ENCODE peak calls at places on chromosomes 16 and 17, in six cellular contexts. One of them, this sample, is unnamed.

GRCh38 chr17:2240541-2240940 is 63.0 kb downstream of the SMG6 start:
- DNase-seq in K562: no peak
- DNase-seq in mucosa of descending colon: no peak
- DNase-seq in activated CD4-positive, alpha-beta T cell treated with anti-CD3 and anti-CD28 coated beads, Interleukin-2, amount 50 U/mL, for 1 hour: no peak
- DNase-seq in stimulated activated CD4-positive, alpha-beta T cell treated with anti-CD3 and anti-CD28 coated beads, Interleukin-2, amount 100 ng/mL, for 24 hours: no peak
- DNase-seq in left cardiac atrium: no peak
- DNase-seq in this sample: no peak

GRCh38 chr16:48887646-48888045 is 277.7 kb upstream of the N4BP1 start:
- DNase-seq in mucosa of descending colon: no peak
- DNase-seq in K562: no peak
- DNase-seq in left cardiac atrium: no peak
- DNase-seq in activated CD4-positive, alpha-beta T cell treated with anti-CD3 and anti-CD28 coated beads, Interleukin-2, amount 50 U/mL, for 1 hour: no peak
- DNase-seq in stimulated activated CD4-positive, alpha-beta T cell treated with anti-CD3 and anti-CD28 coated beads, Interleukin-2, amount 100 ng/mL, for 24 hours: no peak
- DNase-seq in this sample: no peak

GRCh38 chr17:21019976-21020575 is 22.7 kb downstream of the USP22 start:
- DNase-seq in stimulated activated CD4-positive, alpha-beta T cell treated with anti-CD3 and anti-CD28 coated beads, Interleukin-2, amount 100 ng/mL, for 24 hours: peak; percentile 46
- DNase-seq in left cardiac atrium: no peak
- DNase-seq in K562: no peak
- DNase-seq in mucosa of descending colon: peak; percentile 52
- DNase-seq in activated CD4-positive, alpha-beta T cell treated with anti-CD3 and anti-CD28 coated beads, Interleukin-2, amount 50 U/mL, for 1 hour: peak; percentile 49
- DNase-seq in this sample: peak; percentile 61

GRCh38 chr17:83117594-83117993 is 38.2 kb downstream of the METRNL start:
- DNase-seq in stimulated activated CD4-positive, alpha-beta T cell treated with anti-CD3 and anti-CD28 coated beads, Interleukin-2, amount 100 ng/mL, for 24 hours: no peak
- DNase-seq in mucosa of descending colon: no peak
- DNase-seq in left cardiac atrium: no peak
- DNase-seq in activated CD4-positive, alpha-beta T cell treated with anti-CD3 and anti-CD28 coated beads, Interleukin-2, amount 50 U/mL, for 1 hour: no peak
- DNase-seq in K562: no peak
- DNase-seq in this sample: no peak

GRCh38 chr17:79905832-79906231 is 66.6 kb upstream of the CBX4 start:
- DNase-seq in left cardiac atrium: no peak
- DNase-seq in activated CD4-positive, alpha-beta T cell treated with anti-CD3 and anti-CD28 coated beads, Interleukin-2, amount 50 U/mL, for 1 hour: no peak
- DNase-seq in K562: peak; percentile 57
- DNase-seq in stimulated activated CD4-positive, alpha-beta T cell treated with anti-CD3 and anti-CD28 coated beads, Interleukin-2, amount 100 ng/mL, for 24 hours: no peak
- DNase-seq in mucosa of descending colon: no peak
- DNase-seq in this sample: no peak

GRCh38 chr16:22652463-22652845 is 141.8 kb downstream of the NPIPB5 start:
- DNase-seq in stimulated activated CD4-positive, alpha-beta T cell treated with anti-CD3 and anti-CD28 coated beads, Interleukin-2, amount 100 ng/mL, for 24 hours: no peak
- DNase-seq in mucosa of descending colon: no peak
- DNase-seq in left cardiac atrium: no peak
- DNase-seq in activated CD4-positive, alpha-beta T cell treated with anti-CD3 and anti-CD28 coated beads, Interleukin-2, amount 50 U/mL, for 1 hour: no peak
- DNase-seq in K562: no peak
- DNase-seq in this sample: no peak

GRCh38 chr16:88910284-88911147 is 44.1 kb upstream of the PABPN1L start:
- DNase-seq in mucosa of descending colon: no peak
- DNase-seq in activated CD4-positive, alpha-beta T cell treated with anti-CD3 and anti-CD28 coated beads, Interleukin-2, amount 50 U/mL, for 1 hour: no peak
- DNase-seq in stimulated activated CD4-positive, alpha-beta T cell treated with anti-CD3 and anti-CD28 coated beads, Interleukin-2, amount 100 ng/mL, for 24 hours: no peak
- DNase-seq in K562: no peak
- DNase-seq in left cardiac atrium: no peak
- DNase-seq in this sample: no peak

GRCh38 chr17:40253565-40253964 is 34.1 kb upstream of the CDC6 start:
- DNase-seq in stimulated activated CD4-positive, alpha-beta T cell treated with anti-CD3 and anti-CD28 coated beads, Interleukin-2, amount 100 ng/mL, for 24 hours: no peak
- DNase-seq in left cardiac atrium: no peak
- DNase-seq in mucosa of descending colon: no peak
- DNase-seq in K562: no peak
- DNase-seq in activated CD4-positive, alpha-beta T cell treated with anti-CD3 and anti-CD28 coated beads, Interleukin-2, amount 50 U/mL, for 1 hour: no peak
- DNase-seq in this sample: no peak

GRCh38 chr16:19210968-19211367 is 42.9 kb downstream of the SYT17 start:
- DNase-seq in activated CD4-positive, alpha-beta T cell treated with anti-CD3 and anti-CD28 coated beads, Interleukin-2, amount 50 U/mL, for 1 hour: no peak
- DNase-seq in left cardiac atrium: no peak
- DNase-seq in mucosa of descending colon: no peak
- DNase-seq in stimulated activated CD4-positive, alpha-beta T cell treated with anti-CD3 and anti-CD28 coated beads, Interleukin-2, amount 100 ng/mL, for 24 hours: no peak
- DNase-seq in K562: no peak
- DNase-seq in this sample: no peak

GRCh38 chr16:85029413-85029794 is 1.8 kb downstream of the KIAA0513 start:
- DNase-seq in K562: peak; percentile 75
- DNase-seq in left cardiac atrium: no peak
- DNase-seq in activated CD4-positive, alpha-beta T cell treated with anti-CD3 and anti-CD28 coated beads, Interleukin-2, amount 50 U/mL, for 1 hour: peak; percentile 52
- DNase-seq in stimulated activated CD4-positive, alpha-beta T cell treated with anti-CD3 and anti-CD28 coated beads, Interleukin-2, amount 100 ng/mL, for 24 hours: peak; percentile 51
- DNase-seq in mucosa of descending colon: peak; percentile 41
- DNase-seq in this sample: peak; percentile 67

GRCh38 chr16:11297492-11298142 is 16.5 kb upstream of the PRM1 start:
- DNase-seq in activated CD4-positive, alpha-beta T cell treated with anti-CD3 and anti-CD28 coated beads, Interleukin-2, amount 50 U/mL, for 1 hour: peak; percentile 55
- DNase-seq in left cardiac atrium: peak; percentile 49
- DNase-seq in mucosa of descending colon: peak; percentile 60
- DNase-seq in K562: peak; percentile 71
- DNase-seq in stimulated activated CD4-positive, alpha-beta T cell treated with anti-CD3 and anti-CD28 coated beads, Interleukin-2, amount 100 ng/mL, for 24 hours: peak; percentile 68
- DNase-seq in this sample: peak; percentile 79

GRCh38 chr16:19299565-19299964 is 14.0 kb downstream of the CLEC19A start:
- DNase-seq in mucosa of descending colon: no peak
- DNase-seq in stimulated activated CD4-positive, alpha-beta T cell treated with anti-CD3 and anti-CD28 coated beads, Interleukin-2, amount 100 ng/mL, for 24 hours: no peak
- DNase-seq in left cardiac atrium: no peak
- DNase-seq in activated CD4-positive, alpha-beta T cell treated with anti-CD3 and anti-CD28 coated beads, Interleukin-2, amount 50 U/mL, for 1 hour: no peak
- DNase-seq in K562: no peak
- DNase-seq in this sample: no peak

GRCh38 chr17:46943511-46944393 is 20.8 kb downstream of the GOSR2 start:
- DNase-seq in activated CD4-positive, alpha-beta T cell treated with anti-CD3 and anti-CD28 coated beads, Interleukin-2, amount 50 U/mL, for 1 hour: no peak
- DNase-seq in mucosa of descending colon: no peak
- DNase-seq in left cardiac atrium: no peak
- DNase-seq in stimulated activated CD4-positive, alpha-beta T cell treated with anti-CD3 and anti-CD28 coated beads, Interleukin-2, amount 100 ng/mL, for 24 hours: peak; percentile 22
- DNase-seq in K562: peak; percentile 45
- DNase-seq in this sample: no peak

GRCh38 chr16:30602595-30603277 is 7.5 kb downstream of the ZNF689 start:
- DNase-seq in mucosa of descending colon: no peak
- DNase-seq in K562: no peak
- DNase-seq in stimulated activated CD4-positive, alpha-beta T cell treated with anti-CD3 and anti-CD28 coated beads, Interleukin-2, amount 100 ng/mL, for 24 hours: no peak
- DNase-seq in left cardiac atrium: no peak
- DNase-seq in activated CD4-positive, alpha-beta T cell treated with anti-CD3 and anti-CD28 coated beads, Interleukin-2, amount 50 U/mL, for 1 hour: no peak
- DNase-seq in this sample: no peak

GRCh38 chr17:560379-560935 is 154.2 kb downstream of the VPS53 start:
- DNase-seq in mucosa of descending colon: peak; percentile 3
- DNase-seq in stimulated activated CD4-positive, alpha-beta T cell treated with anti-CD3 and anti-CD28 coated beads, Interleukin-2, amount 100 ng/mL, for 24 hours: no peak
- DNase-seq in K562: no peak
- DNase-seq in left cardiac atrium: no peak
- DNase-seq in activated CD4-positive, alpha-beta T cell treated with anti-CD3 and anti-CD28 coated beads, Interleukin-2, amount 50 U/mL, for 1 hour: no peak
- DNase-seq in this sample: no peak

GRCh38 chr17:47687748-47688147 is 6.2 kb upstream of the TBKBP1 start:
- DNase-seq in mucosa of descending colon: no peak
- DNase-seq in left cardiac atrium: no peak
- DNase-seq in stimulated activated CD4-positive, alpha-beta T cell treated with anti-CD3 and anti-CD28 coated beads, Interleukin-2, amount 100 ng/mL, for 24 hours: no peak
- DNase-seq in activated CD4-positive, alpha-beta T cell treated with anti-CD3 and anti-CD28 coated beads, Interleukin-2, amount 50 U/mL, for 1 hour: no peak
- DNase-seq in K562: peak; percentile 37
- DNase-seq in this sample: no peak

GRCh38 chr16:87367556-87367955 is 16.0 kb downstream of the FBXO31 start:
- DNase-seq in activated CD4-positive, alpha-beta T cell treated with anti-CD3 and anti-CD28 coated beads, Interleukin-2, amount 50 U/mL, for 1 hour: no peak
- DNase-seq in stimulated activated CD4-positive, alpha-beta T cell treated with anti-CD3 and anti-CD28 coated beads, Interleukin-2, amount 100 ng/mL, for 24 hours: no peak
- DNase-seq in K562: no peak
- DNase-seq in mucosa of descending colon: no peak
- DNase-seq in left cardiac atrium: no peak
- DNase-seq in this sample: no peak

GRCh38 chr16:89619880-89620279 is 6.4 kb downstream of the DPEP1 start:
- DNase-seq in activated CD4-positive, alpha-beta T cell treated with anti-CD3 and anti-CD28 coated beads, Interleukin-2, amount 50 U/mL, for 1 hour: no peak
- DNase-seq in left cardiac atrium: no peak
- DNase-seq in mucosa of descending colon: no peak
- DNase-seq in stimulated activated CD4-positive, alpha-beta T cell treated with anti-CD3 and anti-CD28 coated beads, Interleukin-2, amount 100 ng/mL, for 24 hours: no peak
- DNase-seq in K562: no peak
- DNase-seq in this sample: no peak

GRCh38 chr16:67481561-67482259 is 753 bp upstream of the ATP6V0D1 start:
- DNase-seq in stimulated activated CD4-positive, alpha-beta T cell treated with anti-CD3 and anti-CD28 coated beads, Interleukin-2, amount 100 ng/mL, for 24 hours: peak; percentile 71
- DNase-seq in K562: no peak
- DNase-seq in left cardiac atrium: peak; percentile 60
- DNase-seq in mucosa of descending colon: peak; percentile 77
- DNase-seq in activated CD4-positive, alpha-beta T cell treated with anti-CD3 and anti-CD28 coated beads, Interleukin-2, amount 50 U/mL, for 1 hour: peak; percentile 31
- DNase-seq in this sample: peak; percentile 69

GRCh38 chr16:27633721-27634120 is 83.8 kb downstream of the KATNIP start:
- DNase-seq in mucosa of descending colon: no peak
- DNase-seq in K562: no peak
- DNase-seq in left cardiac atrium: no peak
- DNase-seq in activated CD4-positive, alpha-beta T cell treated with anti-CD3 and anti-CD28 coated beads, Interleukin-2, amount 50 U/mL, for 1 hour: no peak
- DNase-seq in stimulated activated CD4-positive, alpha-beta T cell treated with anti-CD3 and anti-CD28 coated beads, Interleukin-2, amount 100 ng/mL, for 24 hours: no peak
- DNase-seq in this sample: no peak

GRCh38 chr16:88376053-88376834 is 6.5 kb upstream of the ZNF469 start:
- DNase-seq in K562: no peak
- DNase-seq in left cardiac atrium: peak; percentile 30
- DNase-seq in mucosa of descending colon: no peak
- DNase-seq in activated CD4-positive, alpha-beta T cell treated with anti-CD3 and anti-CD28 coated beads, Interleukin-2, amount 50 U/mL, for 1 hour: no peak
- DNase-seq in stimulated activated CD4-positive, alpha-beta T cell treated with anti-CD3 and anti-CD28 coated beads, Interleukin-2, amount 100 ng/mL, for 24 hours: no peak
- DNase-seq in this sample: no peak